ENCODE peak calls at places on chromosomes 4 and X, in ten cellular contexts. N is AG09309; H is HEK293T; W is kidney tubule cell; L is ACHN; B is naive thymus-derived CD4-positive, alpha-beta T cell; Q is astrocyte of the spinal cord; P is smooth muscle cell of the brain vasculature; U is NCI-H748 treated with DMSO at 0.1 percent for 48 hours; A is NCI-H1105. T is an unnamed sample.

GRCh38 chrX:105191878-105192277 is 28.6 kb downstream of the TEX13A start:
- DNase-seq in H (peak), W (peak), P (no peak), A (peak), Q (peak), L (peak), U (no peak), B (no peak), N (no peak), T (no peak)

GRCh38 chrX:12819231-12819630 is 28.0 kb downstream of the PRPS2 start:
- DNase-seq in B (no peak), P (no peak), L (no peak), A (no peak), Q (no peak), N (no peak), W (no peak), U (no peak), H (no peak), T (no peak)

GRCh38 chrX:41128955-41129354 is 43.7 kb downstream of the USP9X start:
- DNase-seq in U (no peak), L (no peak), P (no peak), W (no peak), B (no peak), Q (no peak), N (no peak), A (no peak), H (no peak), T (no peak)

GRCh38 chrX:100410083-100410590 is at the start of gene PCDH19:
- DNase-seq in U (peak), A (peak), B (peak), P (no peak), N (no peak), H (peak), Q (peak), L (peak), W (peak), T (peak)

GRCh38 chrX:21166302-21166982 is 207.8 kb upstream of the CNKSR2 start:
- DNase-seq in A (no peak), U (no peak), Q (peak), P (no peak), L (peak), W (peak), H (no peak), B (no peak), N (no peak), T (no peak)

GRCh38 chr4:26076000-26076587 is 162.1 kb downstream of the SMIM20 start:
- DNase-seq in N (no peak), Q (peak), W (peak), U (no peak), P (no peak), L (no peak), H (no peak), A (no peak), B (no peak), T (no peak)

GRCh38 chr4:57291911-57292310 is 181.7 kb upstream of the IGFBP7 start:
- DNase-seq in A (no peak), P (no peak), Q (peak), L (no peak), B (no peak), H (no peak), N (no peak), U (no peak), W (peak), T (no peak)

GRCh38 chr4:113979973-113980615 is 647 bp upstream of the ARSJ start:
- DNase-seq in B (no peak), W (peak), U (no peak), A (no peak), N (no peak), Q (peak), P (no peak), L (no peak), H (no peak), T (no peak)

GRCh38 chr4:109729563-109730293 is at the start of gene PLA2G12A:
- DNase-seq in U (peak), B (peak), L (peak), N (no peak), A (peak), P (peak), W (peak), Q (peak), H (peak), T (peak)

GRCh38 chrX:31039327-31039711 is 32.5 kb downstream of the FTHL17 start:
- DNase-seq in P (no peak), Q (no peak), U (no peak), L (no peak), H (no peak), W (no peak), B (no peak), N (no peak), A (no peak), T (no peak)

GRCh38 chrX:132958086-132958703 is at the start of gene HS6ST2:
- DNase-seq in L (no peak), B (no peak), W (peak), P (no peak), A (no peak), U (no peak), H (peak), N (no peak), Q (no peak), T (no peak)

GRCh38 chr4:122826596-122827257 is at the start of gene FGF2:
- DNase-seq in N (no peak), L (peak), B (peak), W (peak), U (no peak), H (peak), A (no peak), P (no peak), Q (peak), T (peak)

GRCh38 chr4:856468-856901 is 30.6 kb upstream of the CPLX1 start:
- DNase-seq in N (no peak), L (no peak), U (no peak), B (no peak), P (no peak), A (no peak), W (no peak), Q (no peak), H (no peak), T (peak)

GRCh38 chr4:11505225-11505971 is 76.7 kb upstream of the HS3ST1 start:
- DNase-seq in W (peak), A (no peak), H (no peak), L (peak), Q (peak), P (no peak), N (no peak), B (no peak), U (no peak), T (no peak)

GRCh38 chrX:65637335-65637734 is 30.1 kb upstream of the MSN start:
- DNase-seq in W (no peak), Q (no peak), N (no peak), H (no peak), B (no peak), A (no peak), L (no peak), P (no peak), U (no peak), T (no peak)

GRCh38 chr4:6534618-6535328 is 40.2 kb upstream of the MAN2B2 start:
- DNase-seq in P (no peak), A (no peak), B (no peak), W (no peak), N (no peak), L (no peak), H (no peak), Q (no peak), U (no peak), T (no peak)

GRCh38 chr4:15436515-15436914 is 8.7 kb downstream of the C1QTNF7 start:
- DNase-seq in Q (peak), W (no peak), B (no peak), A (peak), P (peak), N (no peak), H (no peak), L (no peak), U (no peak), T (no peak)

GRCh38 chr4:89797117-89797516 is 39.8 kb downstream of the SNCA start:
- DNase-seq in N (no peak), U (no peak), P (no peak), B (no peak), Q (peak), A (no peak), W (peak), H (no peak), L (no peak), T (no peak)

GRCh38 chrX:131977619-131978018 is 45.5 kb upstream of the STK26 start:
- DNase-seq in L (no peak), B (no peak), H (no peak), W (no peak), U (no peak), Q (peak), A (no peak), P (no peak), N (no peak), T (no peak)

GRCh38 chrX:65744965-65745364 is 77.5 kb downstream of the MSN start:
- DNase-seq in P (no peak), A (no peak), Q (no peak), W (no peak), U (no peak), L (no peak), N (no peak), B (no peak), H (no peak), T (no peak)

GRCh38 chr4:168551211-168551610 is 54.4 kb downstream of the PALLD start:
- DNase-seq in N (peak), A (no peak), H (no peak), L (no peak), Q (peak), U (no peak), B (no peak), P (no peak), W (peak), T (no peak)

GRCh38 chr4:38411092-38411491 is 252.9 kb upstream of the KLF3 start:
- DNase-seq in W (peak), U (no peak), H (no peak), L (no peak), B (no peak), A (no peak), P (no peak), N (peak), Q (no peak), T (no peak)

GRCh38 chrX:3286196-3286920 is 60.1 kb downstream of the MXRA5 start:
- DNase-seq in P (peak), L (no peak), N (no peak), U (no peak), Q (peak), A (no peak), W (peak), B (no peak), H (no peak), T (no peak)

GRCh38 chr4:135917016-135917415 is 1615.3 kb downstream of the PCDH18 start:
- DNase-seq in L (no peak), W (no peak), P (peak), N (no peak), H (no peak), Q (peak), B (no peak), A (no peak), U (no peak), T (no peak)

GRCh38 chrX:153723351-153724251 is 586 bp downstream of the BCAP31 start:
- DNase-seq in U (peak), B (no peak), W (peak), L (peak), A (peak), P (no peak), H (peak), N (no peak), Q (peak), T (no peak)

GRCh38 chrX:41333994-41334865 is at the start of gene DDX3X:
- DNase-seq in U (peak), W (peak), B (peak), N (peak), H (peak), Q (peak), A (peak), L (peak), P (peak), T (peak)

GRCh38 chr4:138398297-138398696 is 156.1 kb upstream of the SLC7A11 start:
- DNase-seq in B (no peak), N (no peak), L (no peak), W (peak), P (peak), U (peak), Q (no peak), H (no peak), A (peak), T (no peak)

GRCh38 chr4:123588631-123589223 is 192.1 kb downstream of the SPRY1 start:
- DNase-seq in B (no peak), W (peak), P (no peak), L (no peak), U (peak), H (peak), Q (peak), N (peak), A (no peak), T (no peak)

GRCh38 chr4:87679449-87680169 is 29.5 kb downstream of the DMP1 start:
- DNase-seq in N (peak), P (peak), Q (peak), W (peak), L (peak), U (peak), H (peak), B (peak), A (no peak), T (peak)

GRCh38 chr4:59644765-59645164 is 1555.4 kb upstream of the ADGRL3 start:
- DNase-seq in A (no peak), B (no peak), H (no peak), Q (no peak), P (no peak), L (no peak), U (no peak), W (no peak), N (no peak), T (no peak)

GRCh38 chr4:145315828-145316227 is 135.4 kb upstream of the OTUD4 start:
- DNase-seq in B (no peak), W (no peak), Q (no peak), L (no peak), H (no peak), U (no peak), A (no peak), N (peak), P (no peak), T (no peak)

GRCh38 chrX:19760345-19760744 is 127.1 kb downstream of the SH3KBP1 start:
- DNase-seq in N (no peak), U (no peak), L (no peak), Q (no peak), P (no peak), H (no peak), W (peak), B (no peak), A (no peak), T (no peak)

GRCh38 chr4:48275247-48275646 is 5.6 kb upstream of the TEC start:
- DNase-seq in L (peak), W (peak), P (no peak), Q (no peak), H (no peak), N (no peak), A (peak), U (peak), B (no peak), T (no peak)

GRCh38 chrX:103171353-103171752 is 43.6 kb upstream of the BEX4 start:
- DNase-seq in P (no peak), B (no peak), W (no peak), Q (no peak), A (no peak), H (no peak), N (no peak), L (no peak), U (no peak), T (no peak)

GRCh38 chr4:41866799-41867677 is 68.2 kb upstream of the TMEM33 start:
- DNase-seq in Q (no peak), W (no peak), P (no peak), U (no peak), L (no peak), N (no peak), A (no peak), B (no peak), H (no peak), T (no peak)

GRCh38 chr4:118942465-118942864 is 53.8 kb downstream of the SYNPO2 start:
- DNase-seq in L (no peak), H (no peak), Q (peak), U (peak), P (no peak), B (no peak), A (no peak), N (peak), W (peak), T (no peak)

GRCh38 chr4:170091069-170091696 is 1.4 kb upstream of the AADAT start:
- DNase-seq in W (no peak), P (no peak), Q (no peak), A (no peak), L (no peak), N (no peak), B (no peak), U (no peak), H (no peak), T (no peak)

GRCh38 chrX:41634284-41634683 is 54.5 kb upstream of the GPR34 start:
- DNase-seq in B (no peak), P (peak), W (no peak), U (no peak), A (no peak), N (no peak), Q (peak), L (no peak), H (no peak), T (no peak)

GRCh38 chr4:82017680-82018079 is 356.1 kb downstream of the HNRNPD start:
- DNase-seq in P (no peak), H (peak), Q (peak), L (peak), N (no peak), B (peak), A (no peak), W (peak), U (no peak), T (no peak)